ENCODE peak calls at places on chromosome 9, in seven cellular contexts. F is SK-N-SH, I is A549, P is H1, E is ovary, T is stomach, Y is HepG2. R is an unnamed sample.

GRCh38 chr9:23858234-23858633 is 32.2 kb upstream of the ELAVL2 start:
- DNase-seq in F (no peak), I (no peak), P (no peak), E (no peak), T (no peak), Y (no peak), R (no peak)

GRCh38 chr9:119282476-119283117 is 86.6 kb downstream of the BRINP1 start:
- DNase-seq in F (no peak), I (no peak), P (no peak), E (no peak), T (no peak), Y (no peak), R (no peak)

GRCh38 chr9:136964171-136964689 is 12.2 kb downstream of the LCN12 start:
- DNase-seq in F (no peak), I (no peak), P (no peak), E (no peak), T (peak; percentile 48), Y (no peak), R (no peak)

GRCh38 chr9:100515578-100516494 is 42.9 kb downstream of the TMEFF1 start:
- DNase-seq in F (no peak), I (peak; percentile 31), P (no peak), E (no peak), T (no peak), Y (no peak), R (no peak)

GRCh38 chr9:7185612-7186011 is 427.8 kb downstream of the KDM4C start:
- DNase-seq in F (no peak), I (peak; percentile 83), P (peak; percentile 21), E (no peak), T (no peak), Y (peak; percentile 42), R (no peak)

GRCh38 chr9:99660191-99660636 is 161.5 kb upstream of the NR4A3 start:
- DNase-seq in F (no peak), I (no peak), P (no peak), E (no peak), T (no peak), Y (no peak), R (no peak)

GRCh38 chr9:31034311-31034710 is 1350.1 kb upstream of the ACO1 start:
- DNase-seq in F (peak; percentile 58), I (no peak), P (no peak), E (no peak), T (no peak), Y (peak; percentile 7), R (no peak)

GRCh38 chr9:99905833-99906402 is 536 bp upstream of the STX17 start:
- DNase-seq in F (peak; percentile 3), I (no peak), P (no peak), E (no peak), T (peak; percentile 51), Y (no peak), R (no peak)

GRCh38 chr9:124764774-124765438 is 6.2 kb downstream of the NR6A1 start:
- DNase-seq in F (no peak), I (peak; percentile 53), P (no peak), E (no peak), T (no peak), Y (peak; percentile 32), R (no peak)

GRCh38 chr9:34375901-34376595 is 650 bp downstream of the MYORG start:
- DNase-seq in F (peak; percentile 76), I (peak; percentile 57), P (no peak), E (peak; percentile 50), T (peak; percentile 68), Y (peak; percentile 69), R (no peak)

GRCh38 chr9:133708770-133709611 is 29.2 kb downstream of the SARDH start:
- DNase-seq in F (no peak), I (no peak), P (no peak), E (peak; percentile 39), T (no peak), Y (no peak), R (no peak)

GRCh38 chr9:9231946-9232345 is 1380.9 kb downstream of the PTPRD start:
- DNase-seq in F (no peak), I (no peak), P (no peak), E (no peak), T (no peak), Y (no peak), R (no peak)

GRCh38 chr9:132409828-132410528 is at the start of gene CFAP77:
- DNase-seq in F (peak; percentile 88), I (peak; percentile 38), P (no peak), E (peak; percentile 61), T (peak; percentile 42), Y (peak; percentile 10), R (no peak)

GRCh38 chr9:88741335-88741734 is 206.4 kb downstream of the NXNL2 start:
- DNase-seq in F (no peak), I (peak; percentile 44), P (no peak), E (no peak), T (no peak), Y (peak; percentile 23), R (no peak)

GRCh38 chr9:135050072-135050990 is 37.1 kb upstream of the OLFM1 start:
- DNase-seq in F (no peak), I (no peak), P (no peak), E (no peak), T (peak; percentile 20), Y (no peak), R (no peak)

GRCh38 chr9:69582544-69583297 is 89.5 kb downstream of the APBA1 start:
- DNase-seq in F (peak; percentile 35), I (no peak), P (no peak), E (no peak), T (no peak), Y (no peak), R (no peak)

GRCh38 chr9:14209399-14209990 is 104.4 kb downstream of the NFIB start:
- DNase-seq in F (peak; percentile 24), I (no peak), P (no peak), E (no peak), T (no peak), Y (no peak), R (no peak)

GRCh38 chr9:124372038-124372437 is 43.2 kb downstream of the PSMB7 start:
- DNase-seq in F (no peak), I (no peak), P (no peak), E (no peak), T (no peak), Y (no peak), R (no peak)

GRCh38 chr9:73038089-73038509 is 85.2 kb upstream of the ALDH1A1 start:
- DNase-seq in F (no peak), I (peak; percentile 71), P (no peak), E (no peak), T (no peak), Y (peak; percentile 45), R (no peak)

GRCh38 chr9:84331119-84331791 is 9.3 kb downstream of the SLC28A3 start:
- DNase-seq in F (no peak), I (no peak), P (no peak), E (no peak), T (no peak), Y (no peak), R (no peak)

GRCh38 chr9:79641055-79641454 is 69.3 kb downstream of the TLE4 start:
- DNase-seq in F (no peak), I (no peak), P (no peak), E (no peak), T (no peak), Y (no peak), R (no peak)

DNA sequence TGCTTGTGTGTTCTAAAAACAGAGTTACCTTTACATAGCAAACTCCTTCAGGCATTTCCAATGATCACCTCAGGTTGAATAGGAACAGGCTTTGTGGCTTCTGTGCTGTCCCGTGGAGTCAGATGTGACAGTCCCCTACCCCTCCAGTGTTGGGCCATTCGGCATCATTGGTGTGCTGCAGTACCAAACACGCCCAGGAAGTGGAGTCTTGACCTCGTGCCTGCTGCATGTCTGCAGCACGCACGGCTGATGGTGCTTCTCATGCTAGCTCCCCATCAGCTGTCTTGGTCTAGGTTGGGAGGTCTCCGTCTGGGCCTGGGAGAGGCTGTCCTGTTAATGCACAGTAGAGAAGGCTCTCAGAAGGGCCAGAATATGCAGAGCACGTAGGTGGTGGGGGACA is 42.5 kb upstream of the PHF2 start:
- DNase-seq in F (no peak), I (no peak), P (no peak), E (no peak), T (no peak), Y (no peak), R (no peak)
- TF ChIP-seq CTCF in F (no peak), I (no peak), P (peak; percentile 17), E (no peak), T (no peak), Y (no peak), R (no peak)

DNA sequence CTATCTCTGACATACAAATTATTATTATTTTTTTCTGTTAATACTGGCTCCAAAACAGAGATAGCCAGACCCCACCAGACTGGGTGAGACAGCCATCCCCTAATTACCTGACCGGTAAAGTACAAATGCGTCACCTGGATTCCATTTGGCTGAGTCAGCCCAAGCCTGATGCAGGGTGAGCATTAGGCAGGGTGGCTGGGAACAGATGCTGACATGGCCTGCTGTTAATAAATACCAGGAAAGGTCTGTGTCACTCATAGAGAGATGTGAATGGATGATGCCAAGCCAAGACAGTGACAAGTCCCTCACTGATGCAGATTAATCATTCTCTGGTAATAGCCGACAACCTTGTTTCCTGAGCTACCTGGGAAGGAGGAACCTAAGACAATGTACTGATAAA is 183.5 kb downstream of the TRIM32 start:
- DNase-seq in F (peak; percentile 32), I (peak; percentile 77), P (peak; percentile 43), E (no peak), T (no peak), Y (peak; percentile 2), R (no peak)
- TF ChIP-seq EP300 in F (no peak), I (no peak), P (no peak), E (no peak), T (no peak), Y (no peak), R (no peak)

GRCh38 chr9:98219364-98219716 is 26.9 kb upstream of the CORO2A start:
- DNase-seq in F (no peak), I (peak; percentile 55), P (no peak), E (no peak), T (no peak), Y (no peak), R (no peak)
- H3K4me3 ChIP-seq in F (no peak overlapping the region), I (no peak overlapping the region), P (peak overlapping the region; percentile 23), E (no peak overlapping the region), T (no peak overlapping the region), Y (no peak overlapping the region), R (no peak overlapping the region)

GRCh38 chr9:121295662-121296191 is 27.8 kb downstream of the GSN start:
- DNase-seq in F (no peak), I (no peak), P (no peak), E (no peak), T (no peak), Y (no peak), R (no peak)
- TF ChIP-seq CTCF in F (no peak), I (no peak), P (no peak), E (no peak), T (no peak), Y (no peak), R (no peak)

GRCh38 chr9:82920154-82920553 is 142.8 kb downstream of the RASEF start:
- DNase-seq in F (no peak), I (no peak), P (no peak), E (no peak), T (no peak), Y (no peak), R (no peak)

GRCh38 chr9:82922686-82923085 is 140.3 kb downstream of the RASEF start:
- DNase-seq in F (no peak), I (no peak), P (no peak), E (no peak), T (no peak), Y (no peak), R (no peak)

GRCh38 chr9:82924243-82924605 is 138.7 kb downstream of the RASEF start:
- DNase-seq in F (no peak), I (no peak), P (no peak), E (no peak), T (no peak), Y (no peak), R (no peak)

GRCh38 chr9:82923410-82924242 is 139.3 kb downstream of the RASEF start:
- DNase-seq in F (no peak), I (no peak), P (no peak), E (no peak), T (no peak), Y (peak; percentile 23), R (no peak)
- TF ChIP-seq EP300 in F (no peak), I (no peak), P (no peak), E (no peak), T (no peak), Y (no peak), R (no peak)

R was measured in tibial nerve.